ENCODE peak calls at places on chromosomes 3 and 15, in four cellular contexts. One of them, this sample, is unnamed.

GRCh38 chr15:31279221-31280036 is 47.2 kb upstream of the KLF13 start:
- DNase-seq in lower lobe of right lung: no peak
- DNase-seq in fibroblast of mammary gland: no peak
- DNase-seq in CD8-positive, alpha-beta T cell: no peak
- DNase-seq in this sample: no peak

GRCh38 chr3:125087768-125088391 is 32.1 kb upstream of the HEG1 start:
- DNase-seq in CD8-positive, alpha-beta T cell: no peak
- DNase-seq in lower lobe of right lung: no peak
- DNase-seq in fibroblast of mammary gland: peak; percentile 70
- DNase-seq in this sample: no peak

GRCh38 chr3:172919297-172919683 is 168.8 kb downstream of the ECT2 start:
- DNase-seq in lower lobe of right lung: no peak
- DNase-seq in fibroblast of mammary gland: no peak
- DNase-seq in CD8-positive, alpha-beta T cell: no peak
- DNase-seq in this sample: no peak

GRCh38 chr3:13626396-13626795 is 77.5 kb downstream of the FBLN2 start:
- DNase-seq in fibroblast of mammary gland: no peak
- DNase-seq in lower lobe of right lung: peak; percentile 31
- DNase-seq in CD8-positive, alpha-beta T cell: no peak
- DNase-seq in this sample: no peak

GRCh38 chr3:144221771-144222170 is 250.1 kb downstream of the DIPK2A start:
- DNase-seq in lower lobe of right lung: no peak
- DNase-seq in CD8-positive, alpha-beta T cell: no peak
- DNase-seq in fibroblast of mammary gland: no peak
- DNase-seq in this sample: no peak

GRCh38 chr15:34243226-34243625 is 18.4 kb downstream of the EMC4 start:
- DNase-seq in fibroblast of mammary gland: no peak
- DNase-seq in CD8-positive, alpha-beta T cell: no peak
- DNase-seq in lower lobe of right lung: no peak
- DNase-seq in this sample: no peak

GRCh38 chr3:127761101-127761802 is 61.1 kb downstream of the MGLL start:
- DNase-seq in lower lobe of right lung: peak; percentile 71
- DNase-seq in fibroblast of mammary gland: no peak
- DNase-seq in CD8-positive, alpha-beta T cell: no peak
- DNase-seq in this sample: no peak

GRCh38 chr3:105553851-105554250 is 187.1 kb downstream of the ALCAM start:
- DNase-seq in CD8-positive, alpha-beta T cell: no peak
- DNase-seq in lower lobe of right lung: no peak
- DNase-seq in fibroblast of mammary gland: peak; percentile 48
- DNase-seq in this sample: no peak

GRCh38 chr3:64117483-64117882 is 94.2 kb upstream of the PSMD6 start:
- DNase-seq in CD8-positive, alpha-beta T cell: no peak
- DNase-seq in fibroblast of mammary gland: no peak
- DNase-seq in lower lobe of right lung: no peak
- DNase-seq in this sample: no peak

GRCh38 chr3:50445919-50446318 is 57.5 kb downstream of the CACNA2D2 start:
- DNase-seq in lower lobe of right lung: peak; percentile 85
- DNase-seq in fibroblast of mammary gland: no peak
- DNase-seq in CD8-positive, alpha-beta T cell: no peak
- DNase-seq in this sample: peak; percentile 46

GRCh38 chr3:30948436-30948835 is 54.0 kb upstream of the GADL1 start:
- DNase-seq in fibroblast of mammary gland: no peak
- DNase-seq in CD8-positive, alpha-beta T cell: no peak
- DNase-seq in lower lobe of right lung: no peak
- DNase-seq in this sample: no peak

GRCh38 chr15:40103124-40103858 is 5.4 kb downstream of the BMF start:
- DNase-seq in lower lobe of right lung: peak; percentile 87
- DNase-seq in fibroblast of mammary gland: peak; percentile 71
- DNase-seq in CD8-positive, alpha-beta T cell: no peak
- DNase-seq in this sample: no peak

GRCh38 chr3:124620600-124621063 is 109.6 kb upstream of the UMPS start:
- DNase-seq in CD8-positive, alpha-beta T cell: peak; percentile 55
- DNase-seq in fibroblast of mammary gland: peak; percentile 33
- DNase-seq in lower lobe of right lung: no peak
- DNase-seq in this sample: no peak

GRCh38 chr3:112327371-112327951 is 5.5 kb upstream of the CD200 start:
- DNase-seq in lower lobe of right lung: no peak
- DNase-seq in fibroblast of mammary gland: peak; percentile 64
- DNase-seq in CD8-positive, alpha-beta T cell: no peak
- DNase-seq in this sample: no peak

GRCh38 chr3:25174251-25174650 is 253.8 kb upstream of the RARB start:
- DNase-seq in lower lobe of right lung: no peak
- DNase-seq in fibroblast of mammary gland: no peak
- DNase-seq in CD8-positive, alpha-beta T cell: no peak
- DNase-seq in this sample: no peak

GRCh38 chr3:98550833-98551232 is 19.1 kb downstream of the GPR15 start:
- DNase-seq in fibroblast of mammary gland: no peak
- DNase-seq in CD8-positive, alpha-beta T cell: no peak
- DNase-seq in lower lobe of right lung: no peak
- DNase-seq in this sample: no peak

GRCh38 chr3:186520957-186521842 is 23.0 kb downstream of the CRYGS start:
- DNase-seq in lower lobe of right lung: no peak
- DNase-seq in fibroblast of mammary gland: no peak
- DNase-seq in CD8-positive, alpha-beta T cell: no peak
- DNase-seq in this sample: no peak

GRCh38 chr15:68818671-68819450 is 1.8 kb downstream of the ANP32A start:
- DNase-seq in fibroblast of mammary gland: peak; percentile 37
- DNase-seq in CD8-positive, alpha-beta T cell: peak; percentile 61
- DNase-seq in lower lobe of right lung: peak; percentile 82
- DNase-seq in this sample: peak; percentile 53

GRCh38 chr15:62067448-62068044 is 769 bp downstream of the C2CD4A start:
- DNase-seq in fibroblast of mammary gland: no peak
- DNase-seq in lower lobe of right lung: peak; percentile 52
- DNase-seq in CD8-positive, alpha-beta T cell: peak; percentile 49
- DNase-seq in this sample: peak; percentile 21

GRCh38 chr3:13011369-13012227 is 61.6 kb downstream of the IQSEC1 start:
- DNase-seq in lower lobe of right lung: peak; percentile 80
- DNase-seq in CD8-positive, alpha-beta T cell: peak; percentile 87
- DNase-seq in fibroblast of mammary gland: no peak
- DNase-seq in this sample: no peak

GRCh38 chr15:87777054-87777498 is 479.5 kb downstream of the NTRK3 start:
- DNase-seq in CD8-positive, alpha-beta T cell: no peak
- DNase-seq in fibroblast of mammary gland: peak; percentile 30
- DNase-seq in lower lobe of right lung: no peak
- DNase-seq in this sample: no peak

DNA sequence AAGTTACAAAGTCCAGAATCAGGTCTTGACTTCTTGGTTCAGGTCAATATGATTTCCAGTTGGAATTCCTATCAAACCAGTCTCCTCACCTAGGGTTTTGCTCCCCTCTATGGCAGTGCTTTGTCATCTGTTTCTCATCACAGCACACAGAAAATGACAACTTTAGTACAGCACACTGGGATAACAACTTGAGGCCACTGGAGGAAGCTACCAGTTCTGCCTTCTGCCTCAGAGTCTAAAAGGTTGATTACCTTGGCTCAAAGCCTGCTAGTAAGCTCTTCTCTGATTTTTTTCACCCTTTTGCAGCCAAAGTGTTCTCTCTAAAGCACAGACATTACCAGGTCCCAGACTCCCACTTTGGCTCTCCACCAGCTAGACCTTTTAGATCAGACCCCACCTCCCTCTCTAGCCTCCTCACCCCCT is 24.8 kb upstream of the TRIM59 start:
- DNase-seq in CD8-positive, alpha-beta T cell: no peak
- DNase-seq in fibroblast of mammary gland: peak; percentile 83
- DNase-seq in lower lobe of right lung: no peak
- DNase-seq in this sample: no peak
- TF ChIP-seq CTCF in CD8-positive, alpha-beta T cell: no peak
- TF ChIP-seq CTCF in fibroblast of mammary gland: no peak
- TF ChIP-seq CTCF in lower lobe of right lung: no peak
- TF ChIP-seq CTCF in this sample: no peak

GRCh38 chr3:15973414-15973813 is 175.6 kb upstream of the ANKRD28 start:
- DNase-seq in fibroblast of mammary gland: no peak
- DNase-seq in lower lobe of right lung: no peak
- DNase-seq in CD8-positive, alpha-beta T cell: no peak
- DNase-seq in this sample: no peak

GRCh38 chr3:15973930-15974329 is 176.2 kb upstream of the ANKRD28 start:
- DNase-seq in lower lobe of right lung: no peak
- DNase-seq in CD8-positive, alpha-beta T cell: no peak
- DNase-seq in fibroblast of mammary gland: no peak
- DNase-seq in this sample: no peak

GRCh38 chr3:15977089-15977488 is 179.3 kb upstream of the ANKRD28 start:
- DNase-seq in CD8-positive, alpha-beta T cell: no peak
- DNase-seq in lower lobe of right lung: no peak
- DNase-seq in fibroblast of mammary gland: no peak
- DNase-seq in this sample: no peak

GRCh38 chr3:15976524-15976923 is 178.7 kb upstream of the ANKRD28 start:
- DNase-seq in lower lobe of right lung: no peak
- DNase-seq in CD8-positive, alpha-beta T cell: no peak
- DNase-seq in fibroblast of mammary gland: no peak
- DNase-seq in this sample: no peak

GRCh38 chr3:15974647-15975046 is 176.9 kb upstream of the ANKRD28 start:
- DNase-seq in fibroblast of mammary gland: no peak
- DNase-seq in lower lobe of right lung: no peak
- DNase-seq in CD8-positive, alpha-beta T cell: no peak
- DNase-seq in this sample: no peak
- TF ChIP-seq CTCF in fibroblast of mammary gland: peak; percentile 40
- TF ChIP-seq CTCF in lower lobe of right lung: peak; percentile 20
- TF ChIP-seq CTCF in CD8-positive, alpha-beta T cell: no peak
- TF ChIP-seq CTCF in this sample: peak; percentile 21

DNA sequence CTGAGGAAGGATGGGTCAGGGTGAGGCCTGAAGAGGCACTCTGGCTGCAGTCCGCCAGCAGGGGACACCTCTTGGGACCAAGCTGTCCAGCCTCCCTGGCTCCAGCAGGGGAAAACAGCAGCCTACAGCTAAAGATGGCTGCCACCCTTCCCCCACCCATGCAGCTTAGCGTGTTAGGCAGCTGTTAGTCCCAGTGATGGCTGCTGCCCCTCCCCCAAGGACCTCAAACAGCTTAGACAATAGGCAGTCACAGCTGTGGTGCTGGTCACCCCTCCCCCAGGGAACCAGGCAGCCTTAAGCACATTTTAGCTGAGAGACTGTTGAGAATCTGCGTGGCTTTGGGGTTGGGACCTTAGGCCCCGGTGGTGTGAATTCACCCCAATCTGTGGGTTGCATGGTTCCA is 140.4 kb upstream of the CADPS start:
- DNase-seq in lower lobe of right lung: no peak
- DNase-seq in fibroblast of mammary gland: no peak
- DNase-seq in CD8-positive, alpha-beta T cell: no peak
- DNase-seq in this sample: peak; percentile 41
- TF ChIP-seq CTCF in lower lobe of right lung: no peak
- TF ChIP-seq CTCF in fibroblast of mammary gland: no peak
- TF ChIP-seq CTCF in CD8-positive, alpha-beta T cell: no peak
- TF ChIP-seq CTCF in this sample: no peak

GRCh38 chr3:81170298-81170697 is 591.1 kb downstream of the GBE1 start:
- DNase-seq in fibroblast of mammary gland: no peak
- DNase-seq in CD8-positive, alpha-beta T cell: no peak
- DNase-seq in lower lobe of right lung: no peak
- DNase-seq in this sample: no peak

GRCh38 chr3:81173514-81173913 is 587.9 kb downstream of the GBE1 start:
- DNase-seq in fibroblast of mammary gland: no peak
- DNase-seq in CD8-positive, alpha-beta T cell: no peak
- DNase-seq in lower lobe of right lung: no peak
- DNase-seq in this sample: no peak
- TF ChIP-seq CTCF in fibroblast of mammary gland: no peak
- TF ChIP-seq CTCF in CD8-positive, alpha-beta T cell: no peak
- TF ChIP-seq CTCF in lower lobe of right lung: no peak
- TF ChIP-seq CTCF in this sample: peak; percentile 49